ENCODE peak calls at places on chromosomes 16 and 17, in four cellular contexts. T, N, V and Y are unnamed samples.

GRCh38 chr16:21283521-21284289 is 5.6 kb upstream of the CRYM start:
- DNase-seq in T (peak; percentile 36), N (peak; percentile 56), V (peak; percentile 11), Y (no peak)

GRCh38 chr17:35539659-35540026 is 2.2 kb upstream of the SLFN12L start:
- DNase-seq in V (no peak), N (no peak), T (no peak), Y (no peak)

GRCh38 chr17:14203392-14203791 is 33.3 kb downstream of the CDRT15 start:
- DNase-seq in N (no peak), V (no peak), T (no peak), Y (no peak)

GRCh38 chr17:43917348-43918025 is 10.2 kb upstream of the MPP2 start:
- DNase-seq in V (no peak), N (no peak), T (peak; percentile 35), Y (no peak)

GRCh38 chr16:2428051-2428786 is 1.0 kb upstream of the CCNF start:
- DNase-seq in V (peak; percentile 28), T (peak; percentile 39), N (no peak), Y (no peak)

GRCh38 chr16:1764971-1765370 is 6.4 kb downstream of the NME3 start:
- DNase-seq in T (no peak), V (no peak), N (no peak), Y (no peak)

GRCh38 chr16:11232852-11233726 is 22.9 kb downstream of the SOCS1 start:
- DNase-seq in N (no peak), T (no peak), V (peak; percentile 39), Y (no peak)

GRCh38 chr17:61816538-61816937 is 46.8 kb downstream of the BRIP1 start:
- DNase-seq in T (no peak), N (no peak), V (no peak), Y (no peak)

GRCh38 chr16:9546438-9546786 is 455.0 kb downstream of the HAPSTR1 start:
- DNase-seq in N (no peak), V (no peak), T (no peak), Y (no peak)

GRCh38 chr17:29593546-29594440 is 861 bp downstream of the ANKRD13B start:
- DNase-seq in T (peak; percentile 26), N (no peak), V (no peak), Y (no peak)
- H3K27ac ChIP-seq in T (no peak overlapping the region), N (peak overlapping the region; percentile 96), V (no peak overlapping the region), Y (no peak overlapping the region)

GRCh38 chr17:58601976-58602375 is 87.5 kb upstream of the MTMR4 start:
- DNase-seq in N (no peak), V (no peak), T (no peak), Y (no peak)
- H3K4me1 ChIP-seq in N (no peaks in the 10 kb centered on the region), V (no peaks in the 10 kb centered on the region), T (no peaks in the 10 kb centered on the region), Y (no peaks in the 10 kb centered on the region)

GRCh38 chr16:30923554-30924085 is at the start of gene FBXL19:
- DNase-seq in T (peak; percentile 67), V (peak; percentile 11), N (no peak), Y (no peak)

GRCh38 chr16:30922960-30923535 is 324 bp upstream of the FBXL19 start:
- DNase-seq in N (peak; percentile 97), V (peak; percentile 100), T (peak; percentile 99), Y (peak; percentile 100)

GRCh38 chr16:30922420-30922959 is 882 bp upstream of the FBXL19 start:
- DNase-seq in N (peak; percentile 97), V (peak; percentile 100), T (peak; percentile 100), Y (peak; percentile 100)

GRCh38 chr16:30921459-30921747 is 2.0 kb upstream of the FBXL19 start:
- DNase-seq in V (no peak), T (no peak), N (no peak), Y (no peak)

GRCh38 chr16:30921748-30922419 is 1.5 kb upstream of the FBXL19 start:
- DNase-seq in N (peak; percentile 82), T (peak; percentile 92), V (peak; percentile 93), Y (peak; percentile 52)
- TF ChIP-seq POLR2A in N (peak; percentile 24), T (peak; percentile 18), V (peak; percentile 45), Y (no peak)

GRCh38 chr16:55144656-55145055 is 179.3 kb upstream of the IRX6 start:
- DNase-seq in V (no peak), T (no peak), N (no peak), Y (no peak)
- H3K27ac ChIP-seq in V (no peak overlapping the region), T (no peak overlapping the region), N (no peak overlapping the region), Y (no peak overlapping the region)

DNA sequence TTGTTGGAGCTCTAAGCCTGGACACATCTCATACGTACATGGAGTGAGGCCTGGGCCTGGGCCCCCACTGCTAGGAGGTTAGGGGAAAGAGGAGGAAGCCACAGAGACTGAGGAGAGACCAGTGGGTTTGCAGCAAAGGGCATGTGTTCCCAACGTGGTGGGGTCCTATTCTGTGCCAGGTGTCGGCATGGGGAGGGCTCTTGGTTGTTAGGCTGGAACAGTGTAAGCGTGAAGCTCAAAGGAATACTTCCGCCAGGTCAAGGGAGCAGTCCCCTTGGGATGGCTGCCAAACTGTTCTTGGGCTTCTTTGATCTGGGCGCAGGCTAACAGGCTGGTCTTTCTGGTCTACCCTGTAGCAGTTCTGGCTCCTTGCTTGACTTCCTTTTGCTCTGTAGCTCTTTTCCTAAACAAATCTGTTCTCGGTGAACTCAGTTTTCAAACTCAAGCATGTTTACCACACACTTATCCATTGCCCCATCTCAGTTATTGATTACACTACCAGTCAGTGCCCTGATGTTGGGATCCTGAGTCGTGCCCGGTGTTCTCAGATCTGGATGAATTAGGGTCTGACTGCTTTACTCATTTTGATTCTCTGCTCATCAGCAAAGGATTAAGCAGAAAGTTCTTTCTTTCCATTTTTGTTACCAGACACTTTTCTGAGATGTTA is 36.4 kb downstream of the GPT2 start:
- DNase-seq in V (peak; percentile 75), T (no peak), N (no peak), Y (no peak)
- H3K4me1 ChIP-seq in V (peaks cover 6% of the 10 kb centered on the region), T (no peaks in the 10 kb centered on the region), N (no peaks in the 10 kb centered on the region), Y (peaks cover 14% of the 10 kb centered on the region)